ENCODE peak calls at places on chromosomes 13 and 19, in nine cellular contexts. D is sigmoid colon, E is thoracic aorta, U is HCT116, G is tibial artery, A is fibroblast of lung, C is psoas muscle, X is tibial nerve, O is OCI-LY7. B is an unnamed sample.

GRCh38 chr13:49641810-49642291 is 13.5 kb downstream of the ARL11 start:
- DNase-seq in C (peak), X (peak), A (peak), U (no peak), D (peak), G (peak), O (no peak), E (no peak), B (no peak)

GRCh38 chr13:31755211-31755610 is 15.9 kb downstream of the RXFP2 start:
- DNase-seq in G (no peak), X (no peak), D (no peak), U (no peak), O (no peak), E (no peak), C (no peak), A (no peak), B (no peak)

GRCh38 chr19:34618410-34618809 is 58.5 kb downstream of the SCGB2B2 start:
- DNase-seq in C (no peak), O (no peak), E (no peak), U (no peak), A (no peak), D (no peak), G (no peak), X (no peak), B (no peak)

GRCh38 chr19:14715841-14716240 is 26.0 kb downstream of the ZNF333 start:
- DNase-seq in X (no peak), U (no peak), G (no peak), A (no peak), D (no peak), O (no peak), E (no peak), C (no peak), B (no peak)

GRCh38 chr13:21674271-21675009 is 3.6 kb downstream of the FGF9 start:
- DNase-seq in G (no peak), C (peak), D (peak), A (no peak), X (no peak), E (no peak), U (no peak), O (peak), B (no peak)

GRCh38 chr19:9801976-9802375 is 16.9 kb downstream of the FBXL12 start:
- DNase-seq in X (no peak), U (no peak), O (no peak), C (no peak), E (no peak), D (no peak), A (no peak), G (no peak), B (no peak)

GRCh38 chr19:8585894-8586750 is 8.9 kb upstream of the MYO1F start:
- DNase-seq in D (no peak), X (no peak), G (no peak), U (peak), O (peak), E (no peak), A (no peak), C (no peak), B (no peak)

GRCh38 chr19:34428549-34429285 is 536 bp downstream of the UBA2 start:
- DNase-seq in E (no peak), C (peak), D (peak), U (no peak), X (peak), A (peak), O (peak), G (peak), B (no peak)

GRCh38 chr13:34926513-34926912 is 15.6 kb upstream of the NBEA start:
- DNase-seq in U (no peak), G (no peak), A (peak), E (no peak), X (no peak), C (no peak), D (no peak), O (no peak), B (no peak)

GRCh38 chr19:35745328-35746086 is at the start of the genes PSENEN and U2AF1L4:
- DNase-seq in X (peak), U (peak), E (peak), G (peak), O (peak), A (peak), C (peak), D (peak), B (peak)

GRCh38 chr19:35746556-35746955 is 1.1 kb downstream of the PSENEN start:
- DNase-seq in D (no peak), A (no peak), O (no peak), G (no peak), U (no peak), E (no peak), C (no peak), X (no peak), B (no peak)

GRCh38 chr19:35746087-35746462 is 624 bp downstream of the PSENEN start:
- DNase-seq in D (no peak), A (no peak), U (no peak), E (no peak), X (no peak), C (no peak), G (no peak), O (no peak), B (no peak)

GRCh38 chr19:35750167-35750566 is 1.8 kb downstream of the LIN37 start:
- DNase-seq in G (no peak), U (no peak), X (no peak), O (no peak), C (no peak), E (no peak), D (peak), A (no peak), B (no peak)

DNA sequence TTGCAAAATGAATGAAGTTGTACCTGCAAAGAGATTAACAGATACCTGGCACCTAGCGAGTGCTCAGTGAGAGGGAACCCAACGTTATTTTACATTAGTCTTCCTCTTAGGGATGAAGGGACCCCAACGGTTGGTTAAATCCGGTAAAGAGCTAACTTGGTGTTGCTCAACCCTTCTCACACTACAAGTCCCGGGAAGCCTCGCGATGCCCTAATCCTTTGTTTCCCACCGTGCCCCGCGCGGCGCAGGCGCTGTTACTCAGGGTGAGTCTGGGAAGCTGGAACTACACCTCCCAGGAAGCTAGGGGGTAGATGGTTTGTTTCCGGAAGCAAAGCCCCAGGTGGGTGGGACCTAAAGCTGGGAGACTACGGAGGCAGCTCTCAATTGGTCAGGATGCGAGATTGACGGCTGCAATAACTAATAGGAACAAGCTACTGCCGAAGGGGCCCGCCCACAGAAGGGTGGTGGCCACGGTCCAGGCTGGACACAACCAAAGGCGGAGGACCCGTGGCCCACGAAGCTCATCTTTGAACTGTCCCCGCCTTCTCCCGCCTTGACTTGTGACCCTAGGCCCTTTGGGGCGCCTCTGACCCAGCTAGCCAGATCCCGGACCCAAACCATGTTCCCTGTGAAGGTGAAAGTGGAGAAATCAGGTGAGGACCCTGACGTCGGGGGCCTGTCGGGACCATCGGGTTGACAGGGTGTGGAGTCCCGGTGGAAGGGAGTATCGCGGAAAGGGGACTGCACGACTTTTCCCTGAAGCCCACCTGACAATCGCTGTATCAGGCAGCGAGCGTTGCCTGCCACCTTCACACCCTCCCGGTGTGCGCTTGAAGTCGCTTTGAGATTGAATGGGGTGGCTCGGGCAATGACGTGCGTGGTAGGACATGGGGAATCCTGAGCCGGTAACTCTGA is at the start of gene LIN37:
- DNase-seq in O (peak), C (peak), G (peak), X (peak), U (peak), D (peak), A (peak), E (peak), B (peak)
- H3K27ac ChIP-seq in O (peak), C (peak), G (peak), X (peak), U (peak), D (peak), A (peak), E (peak), B (peak)

GRCh38 chr19:50897191-50897607 is 14.0 kb downstream of the KLK4 start:
- DNase-seq in G (no peak), X (no peak), A (no peak), E (no peak), U (no peak), O (no peak), C (no peak), D (no peak), B (no peak)
- H3K4me3 ChIP-seq in G (no peak), X (no peak), A (no peak), E (no peak), U (no peak), O (no peak), C (no peak), D (no peak), B (no peak)

DNA sequence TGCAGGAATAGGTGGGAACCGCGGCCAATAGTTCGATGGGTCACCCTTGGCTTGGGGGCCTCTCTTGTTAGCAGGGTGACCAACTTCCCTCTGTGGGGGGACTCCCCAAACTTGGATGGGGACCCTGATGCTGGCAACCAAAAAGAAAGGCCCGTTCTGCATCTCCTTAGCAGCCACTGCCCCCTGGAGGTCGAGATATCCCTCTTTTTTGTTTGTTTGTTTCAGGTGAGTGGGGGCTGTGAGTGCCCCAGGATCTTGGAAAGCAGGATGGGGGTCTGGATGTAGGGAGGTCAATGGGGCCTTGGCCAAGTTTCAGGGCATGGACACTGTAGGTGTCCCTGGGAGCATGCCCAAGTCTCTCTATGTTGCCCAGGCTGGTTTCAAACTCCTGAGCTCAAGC is 7.7 kb upstream of the CRTC1 start:
- DNase-seq in C (no peak), D (no peak), X (no peak), A (peak), E (no peak), U (peak), G (no peak), O (peak), B (no peak)
- TF ChIP-seq CTCF in C (peak), D (no peak), X (peak), A (peak), E (no peak), U (no peak), G (no peak), O (peak), B (no peak)

GRCh38 chr19:28581468-28581770 is 631.5 kb downstream of the UQCRFS1 start:
- DNase-seq in G (no peak), E (no peak), X (no peak), O (no peak), D (no peak), C (no peak), A (no peak), U (no peak), B (no peak)

GRCh38 chr19:28586501-28586900 is 626.5 kb downstream of the UQCRFS1 start:
- DNase-seq in X (no peak), D (no peak), G (no peak), O (no peak), E (no peak), A (no peak), U (no peak), C (no peak), B (no peak)

GRCh38 chr19:28582344-28582743 is 630.6 kb downstream of the UQCRFS1 start:
- DNase-seq in A (no peak), D (no peak), G (no peak), E (no peak), X (no peak), O (no peak), C (no peak), U (no peak), B (no peak)

GRCh38 chr19:28582807-28583206 is 630.1 kb downstream of the UQCRFS1 start:
- DNase-seq in D (no peak), X (no peak), G (no peak), E (no peak), O (no peak), C (no peak), A (no peak), U (no peak), B (no peak)

DNA sequence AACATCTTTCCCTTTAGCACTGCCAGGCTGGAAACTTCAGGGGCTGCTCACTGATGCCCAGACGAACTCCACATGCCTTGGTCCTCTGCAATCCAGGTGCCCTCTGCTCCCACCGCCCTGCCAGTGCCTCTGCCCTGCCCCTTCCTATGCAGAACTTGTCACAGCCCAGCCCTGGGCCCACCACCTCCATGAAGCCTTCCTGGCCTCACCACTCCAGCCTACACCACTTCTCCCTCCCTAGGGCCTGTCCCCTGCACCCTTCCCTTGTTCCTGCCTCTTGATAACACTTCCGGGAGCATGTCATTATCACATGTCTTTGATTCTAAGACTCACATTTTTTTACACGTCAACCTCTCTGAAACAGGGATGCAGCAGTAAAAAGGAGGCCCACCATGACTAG is 627.2 kb downstream of the UQCRFS1 start:
- DNase-seq in O (no peak), C (no peak), X (no peak), E (no peak), U (no peak), A (no peak), D (no peak), G (no peak), B (no peak)
- H3K27ac ChIP-seq in O (no peak), C (no peak), X (no peak), E (no peak), U (no peak), A (no peak), D (no peak), G (no peak), B (no peak)

GRCh38 chr13:57638147-57638890 is 6.8 kb downstream of the PCDH17 start:
- DNase-seq in E (no peak), O (no peak), X (no peak), G (no peak), U (no peak), A (no peak), C (no peak), D (no peak), B (no peak)
- H3K4me3 ChIP-seq in E (no peak), O (no peak), X (no peak), G (no peak), U (no peak), A (no peak), C (no peak), D (no peak), B (peak)

DNA sequence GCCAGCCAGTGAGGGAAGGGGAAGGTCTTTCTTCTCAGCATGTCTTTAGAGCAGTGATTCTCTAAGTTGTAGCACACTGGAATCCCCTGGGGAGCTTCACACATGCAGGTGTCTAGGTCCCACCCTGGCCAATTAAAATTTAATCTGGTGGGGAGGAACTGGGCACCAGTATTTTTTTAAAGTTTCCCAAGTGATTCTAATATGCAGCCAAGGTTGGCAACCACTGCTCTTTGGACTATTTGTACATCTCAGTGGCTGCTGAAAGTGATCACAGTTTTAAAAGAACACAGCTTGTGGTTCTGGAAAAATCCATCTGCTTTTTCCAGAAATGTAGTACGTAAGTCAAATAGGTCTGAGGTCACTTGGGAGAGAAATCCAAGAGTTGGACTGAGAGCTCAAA is 10.7 kb upstream of the KATNAL1 start:
- DNase-seq in G (no peak), O (peak), D (no peak), E (no peak), X (no peak), A (no peak), C (no peak), U (no peak), B (no peak)
- TF ChIP-seq CTCF in G (no peak), O (no peak), D (no peak), E (no peak), X (no peak), A (no peak), C (no peak), U (no peak), B (no peak)

GRCh38 chr19:38838986-38839761 is 7.6 kb upstream of the ECH1 start:
- DNase-seq in E (no peak), D (no peak), A (no peak), C (peak), X (no peak), G (no peak), U (no peak), O (no peak), B (no peak)
- H3K27ac ChIP-seq in E (no peak), D (no peak), A (no peak), C (peak), X (no peak), G (no peak), U (peak), O (no peak), B (no peak)

DNA sequence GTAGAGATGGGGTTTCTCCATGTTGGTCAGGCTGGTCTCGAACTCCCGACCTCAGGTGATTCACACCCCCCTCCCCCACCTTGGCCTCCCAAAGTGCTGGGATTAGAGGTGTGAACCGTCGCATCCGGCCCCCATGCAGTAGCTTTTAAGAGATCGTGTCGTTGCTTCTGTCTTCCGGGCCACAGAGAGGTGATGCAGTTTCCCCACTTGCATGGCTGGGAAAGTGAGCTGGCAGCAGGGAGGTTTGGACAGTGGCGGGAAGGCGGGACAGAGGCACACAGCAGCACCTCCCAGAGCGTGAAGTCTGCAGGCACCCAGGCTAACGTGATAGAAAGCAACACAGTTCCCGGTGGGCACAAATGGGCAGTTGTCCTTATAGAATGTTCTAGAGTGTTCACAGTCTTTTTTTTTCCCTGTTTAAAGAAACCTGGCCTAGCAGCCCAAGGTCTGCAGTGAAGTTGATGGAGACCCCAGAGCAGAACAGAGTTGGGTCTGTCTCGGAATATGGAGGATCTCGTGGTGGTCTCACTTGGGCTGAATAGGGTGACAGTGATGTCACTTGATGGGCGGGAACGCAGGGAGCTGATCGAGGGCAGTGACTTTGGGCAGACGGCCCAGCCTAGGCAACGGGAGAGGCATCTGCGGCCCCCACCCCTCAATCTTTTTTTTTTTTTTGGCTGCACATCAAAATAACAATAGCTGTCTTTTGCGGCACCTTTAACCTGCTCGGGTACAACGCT is 4.9 kb downstream of the UHRF1 start:
- DNase-seq in E (no peak), U (no peak), O (no peak), A (peak), D (no peak), G (no peak), X (no peak), C (no peak), B (no peak)
- H3K4me3 ChIP-seq in E (peak), U (no peak), O (no peak), A (no peak), D (no peak), G (no peak), X (peak), C (no peak), B (no peak)

DNA sequence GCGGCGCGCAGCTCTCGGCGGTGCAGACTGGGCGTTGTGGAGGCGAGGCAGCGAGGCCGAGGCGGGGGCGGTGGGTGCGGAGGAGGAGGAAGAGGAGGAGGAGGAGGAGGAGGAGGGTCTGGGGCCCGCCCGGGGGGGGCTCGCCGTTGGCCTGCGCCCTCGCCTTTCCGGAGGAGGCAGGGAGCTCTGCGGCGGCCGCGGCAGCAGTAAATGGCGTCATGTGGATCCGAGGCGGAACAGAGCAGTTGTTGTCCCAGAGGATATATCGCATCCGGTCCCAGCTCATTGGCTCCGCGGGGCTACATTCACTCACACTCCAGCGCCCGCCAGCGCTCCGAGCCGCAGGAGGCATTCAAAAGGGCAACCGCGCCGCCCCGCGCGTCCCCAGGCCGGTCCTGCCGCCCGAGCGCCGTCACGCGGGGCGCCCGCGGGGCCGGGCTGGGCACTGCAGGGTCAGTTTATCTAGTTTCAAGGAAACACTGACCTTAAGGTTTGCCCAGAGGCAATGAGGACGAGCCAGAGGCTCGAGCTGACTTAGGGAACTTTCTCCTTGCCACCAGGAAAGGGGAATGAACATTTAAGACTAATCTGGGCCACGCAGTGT is at the start of gene SPRY2:
- DNase-seq in X (peak), E (peak), O (no peak), U (peak), G (peak), D (peak), A (peak), C (peak), B (peak)
- TF ChIP-seq CTCF in X (peak), E (no peak), O (no peak), U (no peak), G (peak), D (no peak), A (no peak), C (peak), B (peak)

B was measured in dorsolateral prefrontal cortex.